ENCODE peak calls at places on chromosomes 11 and 22, in seven cellular contexts. One of them, this sample, is unnamed.
A peak's percentile ranks its signal among the peaks of the same experiment; 100 is the strongest.

GRCh38 chr11:134759855-134760254 is 347.8 kb upstream of the B3GAT1 start:
- DNase-seq in fibroblast of the conjunctiva: no peak
- DNase-seq in activated naive CD8-positive, alpha-beta T cell treated with anti-CD3 and anti-CD28 coated beads, Interleukin-2, amount 50 U/mL, for 24 hours: no peak
- DNase-seq in germinal center: no peak
- DNase-seq in GM23248: no peak
- DNase-seq in Caki2: no peak
- DNase-seq in sciatic nerve: no peak
- DNase-seq in this sample: no peak

GRCh38 chr22:24051568-24051967 is 40.5 kb downstream of the CABIN1 start:
- DNase-seq in activated naive CD8-positive, alpha-beta T cell treated with anti-CD3 and anti-CD28 coated beads, Interleukin-2, amount 50 U/mL, for 24 hours: no peak
- DNase-seq in sciatic nerve: no peak
- DNase-seq in fibroblast of the conjunctiva: no peak
- DNase-seq in germinal center: no peak
- DNase-seq in Caki2: no peak
- DNase-seq in GM23248: peak; percentile 93
- DNase-seq in this sample: no peak

GRCh38 chr22:46006379-46007002 is 29.5 kb upstream of the WNT7B start:
- DNase-seq in germinal center: peak; percentile 89
- DNase-seq in Caki2: peak; percentile 82
- DNase-seq in sciatic nerve: peak; percentile 98
- DNase-seq in GM23248: peak; percentile 95
- DNase-seq in activated naive CD8-positive, alpha-beta T cell treated with anti-CD3 and anti-CD28 coated beads, Interleukin-2, amount 50 U/mL, for 24 hours: peak; percentile 95
- DNase-seq in fibroblast of the conjunctiva: peak; percentile 86
- DNase-seq in this sample: peak; percentile 68

GRCh38 chr22:43239956-43240355 is 53.0 kb upstream of the TTLL12 start:
- DNase-seq in activated naive CD8-positive, alpha-beta T cell treated with anti-CD3 and anti-CD28 coated beads, Interleukin-2, amount 50 U/mL, for 24 hours: no peak
- DNase-seq in germinal center: no peak
- DNase-seq in sciatic nerve: no peak
- DNase-seq in Caki2: no peak
- DNase-seq in GM23248: no peak
- DNase-seq in fibroblast of the conjunctiva: no peak
- DNase-seq in this sample: no peak

GRCh38 chr22:41028841-41029240 is 63.6 kb upstream of the EP300 start:
- DNase-seq in sciatic nerve: no peak
- DNase-seq in GM23248: peak; percentile 97
- DNase-seq in fibroblast of the conjunctiva: peak; percentile 72
- DNase-seq in activated naive CD8-positive, alpha-beta T cell treated with anti-CD3 and anti-CD28 coated beads, Interleukin-2, amount 50 U/mL, for 24 hours: no peak
- DNase-seq in Caki2: peak; percentile 22
- DNase-seq in germinal center: no peak
- DNase-seq in this sample: peak; percentile 55

GRCh38 chr22:36236338-36237319 is 2.7 kb downstream of the APOL2 start:
- DNase-seq in sciatic nerve: no peak
- DNase-seq in activated naive CD8-positive, alpha-beta T cell treated with anti-CD3 and anti-CD28 coated beads, Interleukin-2, amount 50 U/mL, for 24 hours: no peak
- DNase-seq in germinal center: no peak
- DNase-seq in GM23248: no peak
- DNase-seq in Caki2: no peak
- DNase-seq in fibroblast of the conjunctiva: no peak
- DNase-seq in this sample: no peak

GRCh38 chr11:70579376-70579955 is 181.1 kb downstream of the CTTN start:
- DNase-seq in GM23248: no peak
- DNase-seq in germinal center: no peak
- DNase-seq in Caki2: no peak
- DNase-seq in fibroblast of the conjunctiva: no peak
- DNase-seq in sciatic nerve: peak; percentile 44
- DNase-seq in activated naive CD8-positive, alpha-beta T cell treated with anti-CD3 and anti-CD28 coated beads, Interleukin-2, amount 50 U/mL, for 24 hours: no peak
- DNase-seq in this sample: no peak

GRCh38 chr11:5600374-5600851 is 4.0 kb downstream of the TRIM6 start:
- DNase-seq in activated naive CD8-positive, alpha-beta T cell treated with anti-CD3 and anti-CD28 coated beads, Interleukin-2, amount 50 U/mL, for 24 hours: peak; percentile 52
- DNase-seq in GM23248: peak; percentile 94
- DNase-seq in germinal center: peak; percentile 47
- DNase-seq in fibroblast of the conjunctiva: peak; percentile 72
- DNase-seq in Caki2: peak; percentile 50
- DNase-seq in sciatic nerve: peak; percentile 81
- DNase-seq in this sample: peak; percentile 83

GRCh38 chr11:108027057-108027456 is 18.4 kb downstream of the CUL5 start:
- DNase-seq in sciatic nerve: no peak
- DNase-seq in activated naive CD8-positive, alpha-beta T cell treated with anti-CD3 and anti-CD28 coated beads, Interleukin-2, amount 50 U/mL, for 24 hours: no peak
- DNase-seq in GM23248: no peak
- DNase-seq in Caki2: no peak
- DNase-seq in fibroblast of the conjunctiva: no peak
- DNase-seq in germinal center: no peak
- DNase-seq in this sample: no peak

GRCh38 chr11:37320921-37321320 is 722.9 kb upstream of the RAG2 start:
- DNase-seq in GM23248: no peak
- DNase-seq in sciatic nerve: no peak
- DNase-seq in germinal center: no peak
- DNase-seq in fibroblast of the conjunctiva: no peak
- DNase-seq in activated naive CD8-positive, alpha-beta T cell treated with anti-CD3 and anti-CD28 coated beads, Interleukin-2, amount 50 U/mL, for 24 hours: no peak
- DNase-seq in Caki2: no peak
- DNase-seq in this sample: peak; percentile 1

GRCh38 chr11:71991494-71991893 is 7.2 kb upstream of the IL18BP start:
- DNase-seq in Caki2: no peak
- DNase-seq in fibroblast of the conjunctiva: no peak
- DNase-seq in activated naive CD8-positive, alpha-beta T cell treated with anti-CD3 and anti-CD28 coated beads, Interleukin-2, amount 50 U/mL, for 24 hours: no peak
- DNase-seq in GM23248: no peak
- DNase-seq in germinal center: peak; percentile 44
- DNase-seq in sciatic nerve: no peak
- DNase-seq in this sample: no peak

GRCh38 chr11:12156301-12157140 is 46.1 kb downstream of the MICAL2 start:
- DNase-seq in germinal center: no peak
- DNase-seq in sciatic nerve: no peak
- DNase-seq in Caki2: no peak
- DNase-seq in GM23248: no peak
- DNase-seq in activated naive CD8-positive, alpha-beta T cell treated with anti-CD3 and anti-CD28 coated beads, Interleukin-2, amount 50 U/mL, for 24 hours: no peak
- DNase-seq in fibroblast of the conjunctiva: no peak
- DNase-seq in this sample: no peak

GRCh38 chr11:126391286-126391954 is 35.9 kb downstream of the ST3GAL4 start:
- DNase-seq in Caki2: no peak
- DNase-seq in sciatic nerve: no peak
- DNase-seq in fibroblast of the conjunctiva: no peak
- DNase-seq in GM23248: no peak
- DNase-seq in activated naive CD8-positive, alpha-beta T cell treated with anti-CD3 and anti-CD28 coated beads, Interleukin-2, amount 50 U/mL, for 24 hours: no peak
- DNase-seq in germinal center: no peak
- DNase-seq in this sample: no peak

GRCh38 chr22:47044722-47045545 is 282.5 kb downstream of the TBC1D22A start:
- DNase-seq in Caki2: peak; percentile 22
- DNase-seq in activated naive CD8-positive, alpha-beta T cell treated with anti-CD3 and anti-CD28 coated beads, Interleukin-2, amount 50 U/mL, for 24 hours: no peak
- DNase-seq in GM23248: no peak
- DNase-seq in fibroblast of the conjunctiva: no peak
- DNase-seq in germinal center: no peak
- DNase-seq in sciatic nerve: no peak
- DNase-seq in this sample: no peak

GRCh38 chr11:78370406-78371172 is 47.0 kb downstream of the GAB2 start:
- DNase-seq in GM23248: peak; percentile 78
- DNase-seq in sciatic nerve: no peak
- DNase-seq in activated naive CD8-positive, alpha-beta T cell treated with anti-CD3 and anti-CD28 coated beads, Interleukin-2, amount 50 U/mL, for 24 hours: no peak
- DNase-seq in fibroblast of the conjunctiva: no peak
- DNase-seq in germinal center: no peak
- DNase-seq in Caki2: no peak
- DNase-seq in this sample: no peak